ENCODE peak calls at places on chromosomes 16 and 17, in ten cellular contexts. B is neural crest cell, A is glutamatergic neuron, N is head of caudate nucleus, M is T-helper 22 cell, L is AG08396, R is fibroblast of lung, Y is cardiac fibroblast, Z is NCI-H1092, K is occipital lobe. F is an unnamed sample.

GRCh38 chr17:76715462-76715830 is 4.7 kb upstream of the MXRA7 start:
- DNase-seq in B (no peak), A (no peak), N (no peak), M (no peak), L (no peak), R (no peak), Y (no peak), Z (no peak), K (no peak), F (no peak)

GRCh38 chr17:47119746-47120520 is 69.2 kb downstream of the CDC27 start:
- DNase-seq in B (no peak), A (no peak), N (no peak), M (no peak), L (peak; percentile 23), R (peak; percentile 88), Y (peak; percentile 59), Z (no peak), K (no peak), F (no peak)

GRCh38 chr16:49513040-49513439 is 139.4 kb downstream of the C16orf78 start:
- DNase-seq in B (no peak), A (no peak), N (no peak), M (no peak), L (no peak), R (peak; percentile 4), Y (peak; percentile 20), Z (peak; percentile 21), K (no peak), F (no peak)

GRCh38 chr17:67194134-67194533 is 50.9 kb downstream of the HELZ start:
- DNase-seq in B (no peak), A (no peak), N (no peak), M (no peak), L (peak; percentile 67), R (peak; percentile 83), Y (peak; percentile 14), Z (no peak), K (no peak), F (no peak)

GRCh38 chr17:38978180-38978579 is 11.0 kb upstream of the FBXO47 start:
- DNase-seq in B (no peak), A (no peak), N (no peak), M (no peak), L (no peak), R (no peak), Y (no peak), Z (no peak), K (no peak), F (no peak)

GRCh38 chr16:16868727-16869126 is 489.8 kb downstream of the NPIPA7 start:
- DNase-seq in B (no peak), A (no peak), N (no peak), M (no peak), L (no peak), R (no peak), Y (no peak), Z (no peak), K (no peak), F (no peak)

GRCh38 chr16:5071681-5072333 is at the start of gene ALG1:
- DNase-seq in B (peak; percentile 78), A (peak; percentile 92), N (peak; percentile 94), M (peak; percentile 78), L (peak; percentile 97), R (peak; percentile 80), Y (peak; percentile 90), Z (peak; percentile 87), K (peak; percentile 82), F (peak; percentile 86)

GRCh38 chr16:11205754-11206459 is 50.1 kb downstream of the SOCS1 start:
- DNase-seq in B (no peak), A (peak; percentile 61), N (no peak), M (no peak), L (no peak), R (peak; percentile 19), Y (peak; percentile 80), Z (no peak), K (no peak), F (no peak)

F was measured in T47D.